ENCODE peak calls at places on chromosome 6, in ten cellular contexts. One of them, this sample, is unnamed.

GRCh38 chr6:154933181-154933827 is 61.8 kb upstream of the TIAM2 start:
- DNase-seq in NCI-H446: no peak
- DNase-seq in AG04449: no peak
- DNase-seq in transverse colon: no peak
- DNase-seq in lower leg skin: peak
- DNase-seq in activated gamma-delta T cell: no peak
- DNase-seq in amygdala: no peak
- DNase-seq in Right ventricle myocardium superior: no peak
- DNase-seq in B cell: no peak
- DNase-seq in endothelial cell: no peak
- DNase-seq in this sample: peak

GRCh38 chr6:53115741-53116140 is 32.9 kb downstream of the GCM1 start:
- DNase-seq in NCI-H446: no peak
- DNase-seq in AG04449: no peak
- DNase-seq in transverse colon: no peak
- DNase-seq in lower leg skin: no peak
- DNase-seq in activated gamma-delta T cell: no peak
- DNase-seq in amygdala: no peak
- DNase-seq in Right ventricle myocardium superior: no peak
- DNase-seq in B cell: no peak
- DNase-seq in endothelial cell: no peak
- DNase-seq in this sample: no peak

GRCh38 chr6:149233056-149233715 is 84.3 kb upstream of the TAB2 start:
- DNase-seq in NCI-H446: no peak
- DNase-seq in AG04449: peak
- DNase-seq in transverse colon: no peak
- DNase-seq in lower leg skin: no peak
- DNase-seq in activated gamma-delta T cell: no peak
- DNase-seq in amygdala: no peak
- DNase-seq in Right ventricle myocardium superior: no peak
- DNase-seq in B cell: no peak
- DNase-seq in endothelial cell: no peak
- DNase-seq in this sample: peak

GRCh38 chr6:45901777-45902650 is 113.6 kb downstream of the CLIC5 start:
- DNase-seq in NCI-H446: no peak
- DNase-seq in AG04449: no peak
- DNase-seq in transverse colon: no peak
- DNase-seq in lower leg skin: no peak
- DNase-seq in activated gamma-delta T cell: no peak
- DNase-seq in amygdala: no peak
- DNase-seq in Right ventricle myocardium superior: no peak
- DNase-seq in B cell: no peak
- DNase-seq in endothelial cell: no peak
- DNase-seq in this sample: no peak

GRCh38 chr6:33719326-33719987 is 8.0 kb upstream of the UQCC2 start:
- DNase-seq in NCI-H446: peak
- DNase-seq in AG04449: no peak
- DNase-seq in transverse colon: no peak
- DNase-seq in lower leg skin: no peak
- DNase-seq in activated gamma-delta T cell: no peak
- DNase-seq in amygdala: no peak
- DNase-seq in Right ventricle myocardium superior: no peak
- DNase-seq in B cell: no peak
- DNase-seq in endothelial cell: no peak
- DNase-seq in this sample: no peak

GRCh38 chr6:135280375-135281136 is 99.4 kb downstream of the MYB start:
- DNase-seq in NCI-H446: peak
- DNase-seq in AG04449: peak
- DNase-seq in transverse colon: no peak
- DNase-seq in lower leg skin: no peak
- DNase-seq in activated gamma-delta T cell: no peak
- DNase-seq in amygdala: no peak
- DNase-seq in Right ventricle myocardium superior: no peak
- DNase-seq in B cell: no peak
- DNase-seq in endothelial cell: no peak
- DNase-seq in this sample: no peak

GRCh38 chr6:49142422-49143151 is 320.5 kb downstream of the MMUT start:
- DNase-seq in NCI-H446: no peak
- DNase-seq in AG04449: no peak
- DNase-seq in transverse colon: no peak
- DNase-seq in lower leg skin: no peak
- DNase-seq in activated gamma-delta T cell: no peak
- DNase-seq in amygdala: no peak
- DNase-seq in Right ventricle myocardium superior: no peak
- DNase-seq in B cell: no peak
- DNase-seq in endothelial cell: no peak
- DNase-seq in this sample: no peak

GRCh38 chr6:44976677-44977405 is 351.3 kb upstream of the RUNX2 start:
- DNase-seq in NCI-H446: no peak
- DNase-seq in AG04449: no peak
- DNase-seq in transverse colon: no peak
- DNase-seq in lower leg skin: no peak
- DNase-seq in activated gamma-delta T cell: no peak
- DNase-seq in amygdala: no peak
- DNase-seq in Right ventricle myocardium superior: no peak
- DNase-seq in B cell: no peak
- DNase-seq in endothelial cell: no peak
- DNase-seq in this sample: no peak

GRCh38 chr6:85620308-85620707 is 22.4 kb downstream of the SYNCRIP start:
- DNase-seq in NCI-H446: no peak
- DNase-seq in AG04449: peak
- DNase-seq in transverse colon: no peak
- DNase-seq in lower leg skin: no peak
- DNase-seq in activated gamma-delta T cell: no peak
- DNase-seq in amygdala: no peak
- DNase-seq in Right ventricle myocardium superior: no peak
- DNase-seq in B cell: no peak
- DNase-seq in endothelial cell: no peak
- DNase-seq in this sample: no peak

This sample was measured in BJ.